ENCODE peak calls at places on chromosomes 5 and 9, in six cellular contexts. C is lung; R is fibroblast of mammary gland; H is CD8-positive, alpha-beta T cell; S is pancreas; D is mesendoderm. T is an unnamed sample.

GRCh38 chr9:69768716-69769115 is 8.9 kb upstream of the PTAR1 start:
- DNase-seq in C (no peak), R (peak; percentile 39), H (no peak), S (no peak), D (no peak), T (no peak)

GRCh38 chr9:19127881-19128719 is 808 bp upstream of the PLIN2 start:
- DNase-seq in C (peak; percentile 32), R (no peak), H (peak; percentile 15), S (no peak), D (peak; percentile 63), T (peak; percentile 4)

GRCh38 chr9:124309665-124310064 is 51.9 kb downstream of the NEK6 start:
- DNase-seq in C (peak; percentile 49), R (peak; percentile 97), H (no peak), S (no peak), D (peak; percentile 96), T (no peak)

GRCh38 chr5:76689321-76690026 is 26.5 kb upstream of the F2R start:
- DNase-seq in C (no peak), R (peak; percentile 96), H (no peak), S (no peak), D (no peak), T (no peak)

GRCh38 chr9:1939926-1940368 is 75.2 kb upstream of the SMARCA2 start:
- DNase-seq in C (no peak), R (peak; percentile 15), H (no peak), S (peak; percentile 41), D (peak; percentile 67), T (no peak)

GRCh38 chr5:111134080-111134479 is 41.9 kb downstream of the WDR36 start:
- DNase-seq in C (no peak), R (peak; percentile 96), H (no peak), S (no peak), D (no peak), T (no peak)

GRCh38 chr5:180461303-180461702 is 32.9 kb upstream of the CNOT6 start:
- DNase-seq in C (no peak), R (no peak), H (no peak), S (no peak), D (no peak), T (no peak)

GRCh38 chr5:7393921-7394799 is 1.8 kb upstream of the ADCY2 start:
- DNase-seq in C (no peak), R (no peak), H (no peak), S (no peak), D (peak; percentile 70), T (no peak)

GRCh38 chr9:121812159-121812735 is 160.8 kb downstream of the DAB2IP start:
- DNase-seq in C (no peak), R (no peak), H (no peak), S (no peak), D (no peak), T (no peak)

GRCh38 chr9:1495684-1496083 is 445.5 kb downstream of the DMRT2 start:
- DNase-seq in C (no peak), R (no peak), H (no peak), S (no peak), D (no peak), T (no peak)

GRCh38 chr5:141883184-141883947 is 5.2 kb upstream of the PCDH1 start:
- DNase-seq in C (no peak), R (peak; percentile 15), H (no peak), S (peak; percentile 44), D (peak; percentile 79), T (no peak)

GRCh38 chr5:32909207-32909606 is 198.1 kb downstream of the NPR3 start:
- DNase-seq in C (no peak), R (peak; percentile 12), H (no peak), S (no peak), D (no peak), T (no peak)

GRCh38 chr9:30713279-30713678 is 1671.2 kb upstream of the ACO1 start:
- DNase-seq in C (no peak), R (no peak), H (no peak), S (no peak), D (no peak), T (no peak)

GRCh38 chr5:113218906-113219517 is 215.8 kb downstream of the TSSK1B start:
- DNase-seq in C (no peak), R (no peak), H (no peak), S (no peak), D (no peak), T (no peak)

GRCh38 chr9:95282332-95282731 is 35.2 kb downstream of the FANCC start:
- DNase-seq in C (no peak), R (no peak), H (no peak), S (no peak), D (no peak), T (no peak)

GRCh38 chr9:95284667-95285066 is 32.8 kb downstream of the FANCC start:
- DNase-seq in C (no peak), R (no peak), H (no peak), S (peak; percentile 34), D (no peak), T (no peak)

GRCh38 chr9:95285307-95285706 is 32.2 kb downstream of the FANCC start:
- DNase-seq in C (no peak), R (no peak), H (no peak), S (no peak), D (no peak), T (no peak)

GRCh38 chr9:95283678-95284077 is 33.8 kb downstream of the FANCC start:
- DNase-seq in C (no peak), R (peak; percentile 41), H (no peak), S (no peak), D (no peak), T (no peak)

DNA sequence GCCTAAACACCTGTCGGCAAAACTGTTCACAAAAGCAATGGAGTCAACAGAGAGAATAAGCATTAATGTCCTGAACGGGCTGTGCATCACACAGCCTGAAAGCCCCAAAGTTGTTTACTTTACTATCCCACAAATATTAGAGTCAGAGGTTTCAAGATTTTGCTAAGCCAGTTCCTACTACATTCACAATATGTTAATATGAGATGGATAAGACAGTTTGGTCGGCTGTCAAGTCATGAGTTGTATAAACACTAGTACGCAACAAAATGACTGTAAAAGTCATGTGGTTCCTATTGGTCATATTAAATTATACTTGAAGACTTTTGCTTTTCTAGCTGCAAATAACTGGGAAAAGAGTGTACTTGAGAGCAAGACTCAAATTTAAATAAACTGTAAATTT is 33.4 kb downstream of the FANCC start:
- DNase-seq in C (no peak), R (peak; percentile 78), H (no peak), S (no peak), D (no peak), T (no peak)
- H3K4me3 ChIP-seq in C (no peak overlapping the region), R (no peak overlapping the region), H (no peak overlapping the region), S (no peak overlapping the region), D (no peak overlapping the region), T (no peak overlapping the region)

DNA sequence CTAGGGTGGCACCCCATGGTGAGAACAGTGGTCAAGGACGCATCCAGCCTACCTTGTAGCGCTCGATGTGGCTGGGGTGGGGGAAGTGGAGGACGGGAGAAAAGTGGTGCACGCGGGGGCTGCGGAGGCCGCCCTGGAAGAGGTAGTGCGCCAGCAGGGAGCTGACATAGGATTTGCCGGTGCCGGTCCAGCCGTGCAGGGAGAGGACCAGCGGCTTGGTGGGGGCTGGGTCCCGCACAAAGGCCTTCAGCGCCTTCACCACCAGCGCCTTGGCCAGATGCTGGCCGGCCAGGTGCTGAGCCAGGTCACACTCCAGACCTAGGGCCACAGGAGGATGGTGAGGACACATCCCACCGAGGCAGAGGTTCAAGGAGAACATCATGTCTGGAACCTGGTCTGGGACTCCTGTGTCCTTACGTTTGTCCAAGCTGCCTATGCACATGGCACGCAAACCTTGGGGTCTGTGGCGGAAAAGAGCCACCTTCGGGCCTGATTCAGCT is 797 bp downstream of the TOR2A start:
- DNase-seq in C (no peak), R (no peak), H (no peak), S (no peak), D (no peak), T (no peak)
- H3K4me3 ChIP-seq in C (no peak overlapping the region), R (peak overlapping the region; percentile 67), H (peak overlapping the region; percentile 79), S (peak overlapping the region; percentile 94), D (no peak overlapping the region), T (peak overlapping the region; percentile 51)

GRCh38 chr5:135534609-135535419 is 950 bp downstream of the NEUROG1 start:
- DNase-seq in C (no peak), R (peak; percentile 7), H (no peak), S (no peak), D (peak; percentile 71), T (no peak)
- H3K4me3 ChIP-seq in C (no peak overlapping the region), R (no peak overlapping the region), H (no peak overlapping the region), S (no peak overlapping the region), D (no peak overlapping the region), T (no peak overlapping the region)

GRCh38 chr9:5085993-5086392 is 99.4 kb downstream of the INSL6 start:
- DNase-seq in C (no peak), R (no peak), H (no peak), S (no peak), D (no peak), T (no peak)
- H3K4me3 ChIP-seq in C (no peak overlapping the region), R (no peak overlapping the region), H (no peak overlapping the region), S (no peak overlapping the region), D (no peak overlapping the region), T (no peak overlapping the region)

GRCh38 chr5:126444137-126444536 is 20.9 kb downstream of the GRAMD2B start:
- DNase-seq in C (no peak), R (no peak), H (no peak), S (no peak), D (no peak), T (no peak)
- H3K4me3 ChIP-seq in C (no peak overlapping the region), R (no peak overlapping the region), H (no peak overlapping the region), S (no peak overlapping the region), D (no peak overlapping the region), T (no peak overlapping the region)

T was measured in CD4-positive, CD25-positive, alpha-beta regulatory T cell.